ENCODE peak calls at places on chromosomes 1 and 21, in four cellular contexts. I is GM23248, P is tibial artery, L is mesenchymal stem cell. G is an unnamed sample.

GRCh38 chr1:6423321-6423999 is 1.1 kb upstream of the ESPN start:
- DNase-seq in P (no peak), L (no peak), I (peak; percentile 74), G (peak; percentile 82)

GRCh38 chr1:230568676-230569075 is 73.6 kb upstream of the COG2 start:
- DNase-seq in I (no peak), P (no peak), L (no peak), G (no peak)

GRCh38 chr1:4265836-4266235 is 365.8 kb upstream of the C1orf174 start:
- DNase-seq in P (no peak), I (no peak), L (no peak), G (no peak)

GRCh38 chr1:156884560-156884959 is 9.0 kb upstream of the PEAR1 start:
- DNase-seq in L (no peak), P (no peak), I (no peak), G (no peak)

GRCh38 chr1:175075572-175076568 is 8.2 kb downstream of the TNN start:
- DNase-seq in L (no peak), I (peak; percentile 39), P (no peak), G (peak; percentile 12)

GRCh38 chr1:200751717-200752116 is 13.0 kb downstream of the CAMSAP2 start:
- DNase-seq in I (no peak), L (no peak), P (no peak), G (no peak)

GRCh38 chr1:101293461-101294045 is 56.7 kb downstream of the S1PR1 start:
- DNase-seq in P (no peak), L (no peak), I (no peak), G (no peak)

GRCh38 chr1:241331328-241331693 is 25.7 kb downstream of the RGS7 start:
- DNase-seq in I (no peak), P (no peak), L (no peak), G (no peak)

GRCh38 chr21:33402011-33402979 is 918 bp upstream of the IFNGR2 start:
- DNase-seq in L (peak; percentile 82), I (peak; percentile 83), P (peak; percentile 90), G (peak; percentile 44)

GRCh38 chr1:63817152-63817667 is 43.4 kb downstream of the ROR1 start:
- DNase-seq in L (peak; percentile 40), P (no peak), I (peak; percentile 8), G (no peak)

GRCh38 chr1:58611986-58612385 is 34.9 kb upstream of the TACSTD2 start:
- DNase-seq in P (no peak), I (no peak), L (no peak), G (no peak)

GRCh38 chr1:71463144-71463543 is 382.3 kb upstream of the ZRANB2 start:
- DNase-seq in I (peak; percentile 80), P (no peak), L (no peak), G (no peak)

GRCh38 chr1:174153085-174153824 is 6.1 kb upstream of the RABGAP1L start:
- DNase-seq in P (no peak), L (peak; percentile 47), I (peak; percentile 15), G (no peak)

GRCh38 chr1:205974712-205975111 is 28.5 kb downstream of the RAB7B start:
- DNase-seq in I (no peak), L (no peak), P (no peak), G (no peak)

GRCh38 chr1:102550729-102551384 is 554.1 kb upstream of the OLFM3 start:
- DNase-seq in I (peak; percentile 62), L (peak; percentile 27), P (no peak), G (peak; percentile 3)

GRCh38 chr1:92244376-92244775 is 26.7 kb downstream of the C1orf146 start:
- DNase-seq in P (no peak), I (peak; percentile 19), L (no peak), G (no peak)

GRCh38 chr1:226215239-226215638 is 8.2 kb upstream of the MIXL1 start:
- DNase-seq in P (no peak), L (no peak), I (no peak), G (no peak)

GRCh38 chr1:154784924-154785531 is 85.1 kb downstream of the KCNN3 start:
- DNase-seq in I (no peak), L (no peak), P (peak; percentile 40), G (no peak)

GRCh38 chr21:28066051-28066450 is 926.6 kb downstream of the LTN1 start:
- DNase-seq in L (no peak), P (no peak), I (peak; percentile 23), G (no peak)

GRCh38 chr1:70483342-70483741 is 72.3 kb downstream of the CTH start:
- DNase-seq in I (no peak), P (no peak), L (no peak), G (no peak)

GRCh38 chr1:21534674-21535378 is 25.6 kb downstream of the ALPL start:
- DNase-seq in L (peak; percentile 76), I (peak; percentile 28), P (no peak), G (no peak)

DNA sequence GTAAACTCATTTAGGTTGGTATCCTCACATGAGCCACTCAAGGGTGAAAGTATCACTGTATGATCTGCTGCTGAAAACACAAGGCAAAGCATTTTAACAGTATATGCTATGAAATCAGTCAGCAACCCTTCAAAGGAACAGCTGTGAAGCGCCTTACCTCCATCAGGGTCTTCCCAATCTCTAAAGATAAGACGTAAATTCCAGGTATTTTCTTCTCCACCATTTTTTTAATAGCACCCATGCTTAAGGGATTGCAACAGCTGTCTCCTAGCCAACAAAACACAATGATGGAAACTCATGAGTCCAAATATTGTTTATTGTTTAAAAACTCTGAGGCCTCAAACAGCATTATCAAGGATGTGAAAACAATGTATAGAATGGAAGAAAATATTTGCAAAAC is 4.8 kb downstream of the PPT1 start:
- DNase-seq in I (no peak), L (peak; percentile 17), P (no peak), G (no peak)
- H3K36me3 ChIP-seq in I (peaks cover 24% of the 10 kb centered on the region), L (peaks cover 7% of the 10 kb centered on the region), P (peaks cover 47% of the 10 kb centered on the region), G (peaks cover 21% of the 10 kb centered on the region)

GRCh38 chr1:106846656-106847055 is 209.8 kb upstream of the PRMT6 start:
- DNase-seq in I (no peak), P (no peak), L (no peak), G (no peak)

GRCh38 chr1:106843505-106843904 is 213.0 kb upstream of the PRMT6 start:
- DNase-seq in I (no peak), L (no peak), P (no peak), G (no peak)
- H3K9me3 ChIP-seq in I (no peaks in the 10 kb centered on the region), L (no peaks in the 10 kb centered on the region), P (no peaks in the 10 kb centered on the region), G (no peaks in the 10 kb centered on the region)

GRCh38 chr1:52055854-52056109 is 313 bp upstream of the BTF3L4 start:
- DNase-seq in L (no peak), P (no peak), I (no peak), G (no peak)

GRCh38 chr1:52054496-52055065 is 410 bp downstream of the TXNDC12 start:
- DNase-seq in P (no peak), L (no peak), I (no peak), G (no peak)

GRCh38 chr1:52055066-52055853 is at the start of gene TXNDC12:
- DNase-seq in I (peak; percentile 95), L (peak; percentile 96), P (peak; percentile 91), G (peak; percentile 87)

GRCh38 chr1:52056110-52056936 is at the start of gene BTF3L4:
- DNase-seq in L (peak; percentile 94), I (peak; percentile 97), P (peak; percentile 97), G (peak; percentile 94)

DNA sequence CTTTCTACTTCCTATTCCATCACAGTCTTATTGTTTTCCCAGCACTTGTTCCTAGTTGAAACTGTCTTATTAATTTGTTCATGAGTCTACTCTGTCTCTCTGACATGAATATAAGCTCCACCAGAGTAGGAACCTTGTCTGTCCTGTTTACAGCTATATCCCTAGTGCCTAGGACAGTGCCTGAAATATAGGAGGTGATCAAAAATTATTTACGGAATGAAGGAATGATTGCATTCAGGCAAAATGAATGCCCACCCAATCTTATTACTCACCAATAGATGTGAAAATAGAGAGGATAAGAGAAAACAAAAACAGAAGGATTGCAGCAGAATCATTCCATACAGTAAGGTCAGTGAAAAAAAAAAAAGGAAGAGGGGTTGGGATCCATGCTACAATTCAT is 1.1 kb downstream of the TXNDC12 start:
- DNase-seq in I (no peak), L (no peak), P (no peak), G (no peak)
- H3K4me3 ChIP-seq in I (peak overlapping the region; percentile 97), L (peak overlapping the region; percentile 99), P (peak overlapping the region; percentile 87), G (peak overlapping the region; percentile 97)

GRCh38 chr1:183138301-183138700 is 47.8 kb upstream of the LAMC2 start:
- DNase-seq in L (no peak), I (peak; percentile 73), P (no peak), G (no peak)
- H3K36me3 ChIP-seq in L (peaks cover 26% of the 10 kb centered on the region), I (peaks cover 84% of the 10 kb centered on the region), P (peaks cover 84% of the 10 kb centered on the region), G (peaks cover 78% of the 10 kb centered on the region)

GRCh38 chr1:106189780-106190179 is 866.7 kb upstream of the PRMT6 start:
- DNase-seq in P (no peak), L (no peak), I (no peak), G (no peak)

DNA sequence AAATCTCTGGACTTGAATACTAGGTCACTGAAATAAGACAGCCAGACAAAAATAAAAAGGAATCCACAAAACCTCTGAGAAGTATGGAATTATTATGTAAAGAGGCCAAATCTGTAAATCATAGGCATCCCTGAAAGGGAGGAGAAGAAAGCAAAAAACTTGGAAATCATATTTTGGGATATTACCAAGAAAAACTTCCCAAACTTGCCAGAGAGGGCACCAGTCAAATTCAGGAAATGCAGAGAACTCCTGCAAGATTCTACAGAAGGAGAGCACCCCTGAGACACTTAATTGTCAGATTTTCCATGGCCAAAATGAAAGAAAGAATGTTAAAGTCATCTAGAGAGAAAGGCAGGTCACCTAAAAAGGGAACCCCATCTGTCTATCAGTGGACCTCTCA is 862.3 kb upstream of the PRMT6 start:
- DNase-seq in L (no peak), I (no peak), P (no peak), G (no peak)
- H3K9me3 ChIP-seq in L (peaks cover 32% of the 10 kb centered on the region), I (no peaks in the 10 kb centered on the region), P (peaks cover 9% of the 10 kb centered on the region), G (no peaks in the 10 kb centered on the region)

DNA sequence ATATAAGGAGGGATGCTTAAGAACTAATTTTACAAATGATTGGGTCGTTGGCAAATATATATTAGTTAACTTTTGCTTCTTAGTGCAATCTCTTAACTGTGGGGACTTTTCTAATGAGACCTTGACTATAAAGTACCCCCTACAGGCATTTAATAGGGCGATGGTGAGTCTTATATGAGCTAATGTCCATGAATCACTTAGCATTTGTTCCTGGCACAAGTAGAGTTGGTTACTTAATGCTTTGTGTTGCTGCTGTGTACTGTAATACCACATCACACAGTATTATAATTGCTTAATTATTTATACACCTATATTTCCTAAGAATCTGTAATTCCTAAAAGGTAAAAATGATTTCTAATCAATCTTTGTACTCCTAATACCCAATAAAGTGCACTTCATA is 25.3 kb upstream of the TMCO1 start:
- DNase-seq in P (no peak), I (peak; percentile 70), L (no peak), G (no peak)
- H3K4me3 ChIP-seq in P (no peak overlapping the region), I (no peak overlapping the region), L (no peak overlapping the region), G (no peak overlapping the region)

DNA sequence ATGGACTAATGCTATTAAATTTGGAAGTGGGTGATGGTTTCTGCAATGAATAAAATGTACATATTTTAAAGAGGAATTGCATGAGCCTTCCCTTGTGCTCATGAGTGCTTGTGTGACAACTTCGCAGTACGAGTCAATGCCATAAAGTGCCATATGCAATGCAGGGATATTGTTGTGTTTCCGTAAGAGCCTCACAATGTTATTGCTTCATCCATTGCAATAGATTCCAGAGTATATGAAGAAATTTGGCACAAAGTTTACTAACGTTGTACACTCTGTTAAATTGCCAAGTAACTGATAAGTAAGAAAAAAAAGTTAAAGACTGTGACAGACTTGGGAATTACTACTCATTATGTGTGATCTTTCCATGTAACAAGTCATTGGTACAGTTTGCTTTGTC is 22.3 kb downstream of the BTG3 start:
- DNase-seq in P (no peak), I (peak; percentile 16), L (no peak), G (no peak)
- H3K36me3 ChIP-seq in P (peaks cover 22% of the 10 kb centered on the region), I (peaks cover 19% of the 10 kb centered on the region), L (no peaks in the 10 kb centered on the region), G (peaks cover 27% of the 10 kb centered on the region)